ENCODE peak calls at places on chromosomes 4 and X, in eight cellular contexts. D is AG09319; B is MCF 10A; Q is CD8-positive, alpha-beta T cell; F is PC-3; K is psoas muscle; L is GM13977; V is GM06990. E is an unnamed sample.

GRCh38 chr4:30768278-30768677 is 48.1 kb downstream of the PCDH7 start:
- DNase-seq in B (no peak), V (no peak), L (no peak), D (no peak), Q (no peak), F (no peak), K (no peak), E (no peak)

GRCh38 chr4:177124436-177124835 is 185.2 kb upstream of the NEIL3 start:
- DNase-seq in Q (no peak), V (no peak), F (no peak), B (no peak), K (no peak), D (no peak), L (no peak), E (no peak)

GRCh38 chr4:101711590-101712255 is 78.8 kb upstream of the BANK1 start:
- DNase-seq in F (peak), L (no peak), K (no peak), B (no peak), V (no peak), D (no peak), Q (no peak), E (no peak)

GRCh38 chr4:98780111-98780549 is 121.7 kb upstream of the TSPAN5 start:
- DNase-seq in D (no peak), B (no peak), L (no peak), F (no peak), Q (no peak), K (no peak), V (no peak), E (no peak)

GRCh38 chr4:85474818-85475630 is at the start of gene ARHGAP24:
- DNase-seq in D (peak), B (peak), K (peak), V (peak), F (peak), L (peak), Q (no peak), E (no peak)

GRCh38 chr4:17557880-17558279 is 19.1 kb upstream of the LAP3 start:
- DNase-seq in L (no peak), V (no peak), K (no peak), B (no peak), D (no peak), F (peak), Q (no peak), E (no peak)

GRCh38 chr4:6943870-6944195 is 34.2 kb downstream of the TBC1D14 start:
- DNase-seq in Q (no peak), K (no peak), D (no peak), F (no peak), L (no peak), V (no peak), B (no peak), E (no peak)

GRCh38 chr4:187232796-187233195 is 509.1 kb upstream of the FAT1 start:
- DNase-seq in V (no peak), F (no peak), K (no peak), Q (no peak), B (no peak), D (no peak), L (no peak), E (no peak)

GRCh38 chr4:22607382-22607781 is 85.4 kb upstream of the GBA3 start:
- DNase-seq in Q (no peak), K (peak), L (no peak), V (peak), D (peak), F (peak), B (peak), E (no peak)

GRCh38 chrX:53684415-53685192 is 1.9 kb downstream of the HUWE1 start:
- DNase-seq in Q (no peak), D (no peak), L (no peak), F (peak), V (no peak), K (no peak), B (peak), E (no peak)

GRCh38 chr4:152150214-152150613 is 385.7 kb downstream of the FBXW7 start:
- DNase-seq in F (no peak), V (no peak), B (no peak), K (no peak), D (no peak), L (no peak), Q (no peak), E (no peak)

GRCh38 chrX:68896581-68896980 is 67.8 kb downstream of the EFNB1 start:
- DNase-seq in V (no peak), Q (no peak), F (no peak), D (no peak), K (no peak), L (no peak), B (no peak), E (no peak)

GRCh38 chr4:52868138-52868537 is 6.0 kb downstream of the RASL11B start:
- DNase-seq in L (no peak), F (no peak), B (no peak), Q (no peak), V (no peak), K (peak), D (no peak), E (no peak)

GRCh38 chr4:168800926-168801325 is 209.1 kb downstream of the CBR4 start:
- DNase-seq in D (no peak), V (no peak), K (no peak), Q (no peak), F (no peak), B (no peak), L (no peak), E (no peak)

GRCh38 chr4:30354605-30355004 is 365.6 kb upstream of the PCDH7 start:
- DNase-seq in D (no peak), V (no peak), L (no peak), Q (no peak), B (no peak), K (no peak), F (no peak), E (no peak)

GRCh38 chrX:31459361-31459760 is 387.5 kb upstream of the FTHL17 start:
- DNase-seq in F (no peak), D (no peak), L (no peak), V (no peak), K (no peak), B (peak), Q (no peak), E (no peak)

GRCh38 chrX:11451133-11451532 is 157.9 kb downstream of the AMELX start:
- DNase-seq in B (no peak), D (no peak), F (no peak), L (no peak), K (no peak), V (no peak), Q (no peak), E (no peak)

GRCh38 chrX:153755136-153755535 is 8.9 kb upstream of the PLXNB3 start:
- DNase-seq in V (no peak), L (no peak), Q (no peak), D (no peak), B (no peak), F (no peak), K (no peak), E (no peak)

GRCh38 chrX:119359618-119360382 is 39.3 kb upstream of the SLC25A43 start:
- DNase-seq in B (no peak), L (no peak), F (no peak), D (no peak), Q (no peak), K (no peak), V (no peak), E (no peak)

GRCh38 chr4:39893693-39894072 is 84.0 kb downstream of the PDS5A start:
- DNase-seq in L (no peak), B (no peak), Q (no peak), D (no peak), K (no peak), F (no peak), V (no peak), E (no peak)

GRCh38 chr4:158176108-158176507 is 3.3 kb upstream of the GASK1B start:
- DNase-seq in V (no peak), L (no peak), K (no peak), Q (no peak), F (peak), B (peak), D (no peak), E (no peak)

GRCh38 chr4:136643416-136643815 is 888.9 kb downstream of the PCDH18 start:
- DNase-seq in F (peak), L (no peak), V (no peak), D (no peak), B (peak), Q (no peak), K (no peak), E (no peak)

GRCh38 chrX:2676794-2677675 is 14.1 kb upstream of the CD99 start:
- DNase-seq in B (no peak), K (no peak), L (no peak), D (no peak), Q (no peak), V (no peak), F (peak), E (no peak)

GRCh38 chrX:120244735-120245498 is 5.7 kb upstream of the ZBTB33 start:
- DNase-seq in L (peak), B (peak), F (peak), Q (peak), V (peak), K (peak), D (peak), E (peak)

GRCh38 chr4:19329631-19330030 is 922.1 kb upstream of the SLIT2 start:
- DNase-seq in D (no peak), Q (no peak), F (no peak), B (no peak), L (no peak), K (no peak), V (no peak), E (no peak)

GRCh38 chrX:16022580-16023170 is 100.7 kb upstream of the GRPR start:
- DNase-seq in B (peak), V (no peak), K (no peak), D (no peak), F (peak), L (no peak), Q (no peak), E (no peak)

GRCh38 chr4:37828843-37829242 is 2.4 kb downstream of the PGM2 start:
- DNase-seq in Q (no peak), L (no peak), K (no peak), V (no peak), F (no peak), D (no peak), B (no peak), E (no peak)

GRCh38 chr4:37827030-37827705 is 682 bp downstream of the PGM2 start:
- DNase-seq in K (no peak), V (no peak), L (peak), Q (no peak), B (peak), F (peak), D (no peak), E (no peak)

GRCh38 chr4:37825943-37826281 is 574 bp upstream of the PGM2 start:
- DNase-seq in K (no peak), L (no peak), D (no peak), F (no peak), B (peak), V (no peak), Q (no peak), E (no peak)

GRCh38 chr4:37827802-37828321 is 1.4 kb downstream of the PGM2 start:
- DNase-seq in V (no peak), Q (no peak), L (no peak), F (no peak), D (no peak), B (no peak), K (no peak), E (no peak)

DNA sequence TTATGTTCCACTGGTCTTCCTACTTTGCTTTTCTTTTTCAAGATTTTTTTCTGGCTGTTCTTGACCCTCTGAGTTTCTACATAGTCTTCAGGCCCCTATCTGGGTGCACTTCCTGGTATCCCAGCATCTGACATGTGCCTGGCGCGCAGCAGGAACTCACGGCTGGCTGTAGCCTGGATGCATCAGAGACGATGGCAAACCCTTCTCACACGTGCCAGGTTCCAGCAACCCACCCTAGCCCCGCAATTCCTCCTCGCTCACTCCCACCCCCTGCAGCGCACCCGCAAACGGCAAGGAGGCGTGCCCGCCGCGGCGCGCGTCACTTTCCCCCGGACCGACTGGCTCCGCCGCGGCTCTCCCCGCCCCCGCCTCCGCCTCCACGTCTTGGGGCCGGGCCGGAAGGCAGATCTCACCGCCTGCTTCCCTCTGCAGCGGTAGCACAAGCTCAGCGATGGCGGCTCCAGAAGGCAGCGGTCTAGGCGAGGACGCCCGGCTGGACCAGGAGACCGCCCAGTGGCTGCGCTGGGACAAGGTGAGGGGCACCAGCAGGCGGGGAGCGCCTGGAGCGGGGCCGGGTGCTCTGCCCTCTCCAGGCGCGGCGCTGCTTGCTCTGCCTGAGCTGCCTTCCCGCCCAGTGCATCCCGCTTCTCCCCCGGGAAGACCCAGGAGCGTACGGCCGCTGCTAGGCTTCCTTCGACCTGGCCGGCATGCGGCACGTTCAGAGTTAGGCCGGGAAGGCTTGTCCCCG is at the start of gene PGM2:
- DNase-seq in L (peak), V (peak), B (peak), D (peak), K (peak), Q (peak), F (peak), E (peak)
- TF ChIP-seq CTCF in L (no peak), V (no peak), B (no peak), D (no peak), K (no peak), Q (no peak), F (no peak), E (peak)

GRCh38 chr4:143336828-143337599 is at the start of gene GAB1:
- DNase-seq in V (peak), K (peak), Q (no peak), B (peak), F (peak), L (peak), D (no peak), E (peak)
- TF ChIP-seq CTCF in V (peak), K (no peak), Q (no peak), B (no peak), F (peak), L (peak), D (no peak), E (peak)

DNA sequence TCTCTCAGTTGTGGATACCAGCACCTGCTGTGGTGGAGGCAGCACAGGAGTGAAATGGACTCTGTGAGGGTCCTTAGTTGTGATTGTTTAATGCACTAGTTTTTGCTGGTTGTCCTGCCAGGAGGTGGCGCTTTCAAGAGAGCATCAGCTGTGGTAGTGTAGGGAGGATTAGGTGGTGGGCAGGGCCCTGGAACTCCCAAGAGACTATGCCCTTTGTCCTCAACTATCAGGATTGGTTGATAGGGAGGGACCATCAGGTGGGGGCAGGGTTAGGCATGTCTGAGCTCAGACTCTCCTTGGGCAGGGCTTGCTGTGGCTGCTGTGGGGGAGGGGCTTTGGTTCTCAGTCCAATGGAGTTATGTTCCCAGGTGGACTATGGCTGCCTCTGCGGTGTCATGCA is 121.9 kb downstream of the RRAGB start:
- DNase-seq in Q (no peak), L (no peak), F (no peak), D (no peak), B (no peak), V (no peak), K (no peak), E (no peak)
- TF ChIP-seq CTCF in Q (no peak), L (peak), F (no peak), D (no peak), B (no peak), V (peak), K (no peak), E (no peak)

GRCh38 chrX:96770315-96770714 is 85.7 kb downstream of the DIAPH2 start:
- DNase-seq in F (peak), D (no peak), V (no peak), L (peak), K (no peak), B (peak), Q (no peak), E (no peak)
- TF ChIP-seq CTCF in F (peak), D (peak), V (peak), L (peak), K (peak), B (peak), Q (peak), E (peak)

DNA sequence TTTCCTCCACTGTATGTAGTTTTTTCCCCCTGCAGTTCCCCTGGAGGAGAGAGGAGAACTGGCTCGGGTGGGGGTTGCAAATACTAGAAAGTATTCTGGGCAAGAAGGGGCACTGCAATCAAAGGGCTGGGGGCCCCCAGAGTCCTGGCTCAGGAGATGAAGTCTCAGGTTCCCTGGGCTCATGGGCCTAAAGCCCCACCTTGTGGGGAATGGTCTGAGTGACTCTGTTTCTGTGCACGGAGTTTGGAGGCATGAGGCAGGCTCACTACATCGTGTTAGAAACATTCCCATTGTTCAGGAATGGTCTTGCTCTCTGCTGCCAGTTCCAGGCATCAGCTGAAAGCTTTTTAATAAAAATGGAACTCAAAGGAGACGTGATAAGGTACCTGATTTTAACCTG is 122.5 kb downstream of the TMEM164 start:
- DNase-seq in B (no peak), L (no peak), K (no peak), D (no peak), V (no peak), F (peak), Q (no peak), E (no peak)
- TF ChIP-seq CTCF in B (no peak), L (peak), K (peak), D (peak), V (no peak), F (peak), Q (no peak), E (peak)

GRCh38 chr4:186067757-186068385 is 1.1 kb upstream of the TLR3 start:
- DNase-seq in L (peak), D (peak), V (peak), F (peak), K (no peak), Q (no peak), B (peak), E (no peak)
- TF ChIP-seq CTCF in L (peak), D (peak), V (peak), F (peak), K (peak), Q (no peak), B (no peak), E (peak)

GRCh38 chr4:164731827-164732474 is 22.0 kb upstream of the SMIM31 start:
- DNase-seq in V (peak), F (peak), Q (no peak), B (peak), L (peak), D (no peak), K (no peak), E (no peak)
- TF ChIP-seq CTCF in V (peak), F (peak), Q (peak), B (peak), L (peak), D (peak), K (peak), E (peak)

GRCh38 chr4:180953572-180953971 is 1289.6 kb upstream of the TENM3 start:
- DNase-seq in K (no peak), F (peak), V (no peak), D (no peak), B (peak), Q (no peak), L (no peak), E (no peak)
- TF ChIP-seq CTCF in K (no peak), F (peak), V (no peak), D (peak), B (no peak), Q (no peak), L (no peak), E (peak)

E was measured in osteocyte.